ENCODE peak calls at places on chromosome 1, in nine cellular contexts. A is left ventricle myocardium inferior, F is transverse colon, M is mammary epithelial cell, D is pancreas, S is fibroblast of lung, X is AG09309, O is heart right ventricle, N is GM06990. I is an unnamed sample.

GRCh38 chr1:215888159-215888558 is 321.1 kb downstream of the KCTD3 start:
- DNase-seq in A (no peak), F (no peak), M (no peak), D (no peak), S (no peak), X (no peak), O (no peak), N (no peak), I (no peak)

GRCh38 chr1:227311389-227312001 is 6.8 kb downstream of the CDC42BPA start:
- DNase-seq in A (no peak), F (no peak), M (no peak), D (no peak), S (no peak), X (no peak), O (no peak), N (no peak), I (no peak)

GRCh38 chr1:44676484-44677200 is 2.1 kb downstream of the ARMH1 start:
- DNase-seq in A (no peak), F (no peak), M (no peak), D (no peak), S (peak), X (peak), O (no peak), N (peak), I (no peak)

GRCh38 chr1:41365772-41366427 is 4.7 kb downstream of the FOXO6 start:
- DNase-seq in A (no peak), F (no peak), M (no peak), D (peak), S (no peak), X (no peak), O (no peak), N (peak), I (no peak)

GRCh38 chr1:170560681-170561285 is 28.8 kb downstream of the GORAB start:
- DNase-seq in A (no peak), F (no peak), M (peak), D (no peak), S (no peak), X (peak), O (no peak), N (no peak), I (no peak)

GRCh38 chr1:7471836-7472235 is 299.3 kb upstream of the VAMP3 start:
- DNase-seq in A (no peak), F (no peak), M (no peak), D (peak), S (peak), X (no peak), O (no peak), N (no peak), I (peak)

GRCh38 chr1:226108935-226109828 is 46.7 kb downstream of the H3-3A start:
- DNase-seq in A (peak), F (no peak), M (peak), D (peak), S (peak), X (no peak), O (peak), N (no peak), I (no peak)

GRCh38 chr1:43358121-43358745 is 548 bp upstream of the CDC20 start:
- DNase-seq in A (no peak), F (peak), M (no peak), D (no peak), S (peak), X (no peak), O (no peak), N (peak), I (no peak)

GRCh38 chr1:165910764-165911421 is 83.5 kb downstream of the UCK2 start:
- DNase-seq in A (peak), F (peak), M (no peak), D (peak), S (no peak), X (no peak), O (peak), N (no peak), I (no peak)

GRCh38 chr1:180053594-180054567 is 99.3 kb downstream of the CEP350 start:
- DNase-seq in A (no peak), F (no peak), M (no peak), D (no peak), S (no peak), X (no peak), O (no peak), N (no peak), I (no peak)

GRCh38 chr1:212121772-212122171 is 86.2 kb downstream of the DTL start:
- DNase-seq in A (no peak), F (no peak), M (no peak), D (no peak), S (no peak), X (no peak), O (no peak), N (no peak), I (no peak)

GRCh38 chr1:86765073-86765472 is 60.7 kb downstream of the SH3GLB1 start:
- DNase-seq in A (no peak), F (no peak), M (no peak), D (no peak), S (no peak), X (no peak), O (no peak), N (no peak), I (no peak)

GRCh38 chr1:185279571-185279970 is 37.5 kb downstream of the IVNS1ABP start:
- DNase-seq in A (no peak), F (no peak), M (peak), D (no peak), S (peak), X (no peak), O (no peak), N (no peak), I (peak)

GRCh38 chr1:229768232-229768631 is 142.2 kb downstream of the URB2 start:
- DNase-seq in A (no peak), F (no peak), M (no peak), D (no peak), S (no peak), X (no peak), O (no peak), N (no peak), I (no peak)

GRCh38 chr1:66464802-66465201 is 69.2 kb upstream of the SGIP1 start:
- DNase-seq in A (no peak), F (no peak), M (peak), D (no peak), S (peak), X (peak), O (no peak), N (no peak), I (peak)

GRCh38 chr1:242524571-242525359 is at the start of gene PLD5:
- DNase-seq in A (no peak), F (no peak), M (peak), D (peak), S (no peak), X (no peak), O (no peak), N (peak), I (no peak)

GRCh38 chr1:221998781-221999180 is 256.9 kb upstream of the DUSP10 start:
- DNase-seq in A (no peak), F (no peak), M (no peak), D (no peak), S (peak), X (no peak), O (no peak), N (no peak), I (no peak)

GRCh38 chr1:55503663-55504305 is 288.6 kb upstream of the USP24 start:
- DNase-seq in A (no peak), F (no peak), M (no peak), D (no peak), S (peak), X (no peak), O (no peak), N (no peak), I (no peak)

GRCh38 chr1:230868736-230869385 is 540 bp upstream of the C1orf198 start:
- DNase-seq in A (peak), F (peak), M (peak), D (peak), S (no peak), X (no peak), O (peak), N (peak), I (no peak)

GRCh38 chr1:92030701-92031107 is 919 bp downstream of the EPHX4 start:
- DNase-seq in A (no peak), F (no peak), M (peak), D (no peak), S (peak), X (no peak), O (no peak), N (no peak), I (peak)

GRCh38 chr1:44677201-44677520 is 2.6 kb downstream of the ARMH1 start:
- DNase-seq in A (no peak), F (no peak), M (peak), D (no peak), S (peak), X (no peak), O (no peak), N (no peak), I (no peak)

GRCh38 chr1:26541816-26542711 is 12.5 kb downstream of the RPS6KA1 start:
- DNase-seq in A (peak), F (peak), M (peak), D (no peak), S (no peak), X (peak), O (peak), N (peak), I (no peak)

GRCh38 chr1:45804671-45804973 is 1.2 kb downstream of the MAST2 start:
- DNase-seq in A (no peak), F (no peak), M (no peak), D (no peak), S (no peak), X (no peak), O (no peak), N (no peak), I (no peak)

GRCh38 chr1:107139833-107140702 is 771 bp upstream of the NTNG1 start:
- DNase-seq in A (no peak), F (peak), M (peak), D (peak), S (peak), X (peak), O (no peak), N (peak), I (peak)

GRCh38 chr1:110606784-110607662 is 865 bp upstream of the KCNA2 start:
- DNase-seq in A (peak), F (peak), M (no peak), D (no peak), S (peak), X (no peak), O (no peak), N (peak), I (no peak)

GRCh38 chr1:43541721-43542401 is 11.2 kb downstream of the PTPRF start:
- DNase-seq in A (peak), F (peak), M (peak), D (peak), S (no peak), X (no peak), O (peak), N (no peak), I (no peak)

GRCh38 chr1:97123717-97124446 is 402.3 kb downstream of the PTBP2 start:
- DNase-seq in A (no peak), F (no peak), M (no peak), D (no peak), S (peak), X (no peak), O (no peak), N (no peak), I (no peak)

GRCh38 chr1:184416476-184416875 is 29.6 kb downstream of the C1orf21 start:
- DNase-seq in A (no peak), F (no peak), M (peak), D (no peak), S (peak), X (no peak), O (no peak), N (no peak), I (no peak)

GRCh38 chr1:35441926-35442579 is 115.2 kb downstream of the KIAA0319L start:
- DNase-seq in A (no peak), F (no peak), M (peak), D (no peak), S (no peak), X (no peak), O (no peak), N (no peak), I (no peak)

GRCh38 chr1:35444519-35444774 is 112.8 kb downstream of the KIAA0319L start:
- DNase-seq in A (no peak), F (no peak), M (no peak), D (no peak), S (no peak), X (no peak), O (no peak), N (no peak), I (no peak)

GRCh38 chr1:35447278-35447677 is 109.9 kb downstream of the KIAA0319L start:
- DNase-seq in A (no peak), F (no peak), M (no peak), D (no peak), S (no peak), X (no peak), O (no peak), N (no peak), I (no peak)

GRCh38 chr1:35442737-35443136 is 114.5 kb downstream of the KIAA0319L start:
- DNase-seq in A (no peak), F (no peak), M (no peak), D (no peak), S (peak), X (no peak), O (no peak), N (no peak), I (no peak)

GRCh38 chr1:35443768-35444518 is 113.3 kb downstream of the KIAA0319L start:
- DNase-seq in A (no peak), F (no peak), M (no peak), D (no peak), S (no peak), X (no peak), O (no peak), N (no peak), I (no peak)
- TF ChIP-seq CTCF in A (no peak), F (no peak), M (no peak), D (no peak), S (peak), X (no peak), O (no peak), N (no peak), I (no peak)

GRCh38 chr1:237448042-237448441 is 406.1 kb downstream of the RYR2 start:
- DNase-seq in A (no peak), F (no peak), M (no peak), D (no peak), S (no peak), X (no peak), O (no peak), N (peak), I (no peak)

GRCh38 chr1:237444120-237444790 is 402.3 kb downstream of the RYR2 start:
- DNase-seq in A (no peak), F (no peak), M (no peak), D (no peak), S (no peak), X (no peak), O (no peak), N (no peak), I (no peak)
- H3K4me3 ChIP-seq in A (no peak), F (no peak), M (no peak), D (no peak), S (no peak), X (no peak), O (no peak), N (no peak), I (no peak)

GRCh38 chr1:14413809-14414208 is 184.7 kb upstream of the KAZN start:
- DNase-seq in A (no peak), F (no peak), M (no peak), D (no peak), S (peak), X (peak), O (no peak), N (no peak), I (peak)

GRCh38 chr1:14412235-14412634 is 186.2 kb upstream of the KAZN start:
- DNase-seq in A (no peak), F (no peak), M (no peak), D (no peak), S (no peak), X (no peak), O (no peak), N (no peak), I (no peak)

GRCh38 chr1:14420686-14421085 is 177.8 kb upstream of the KAZN start:
- DNase-seq in A (no peak), F (no peak), M (no peak), D (no peak), S (no peak), X (no peak), O (no peak), N (no peak), I (no peak)

DNA sequence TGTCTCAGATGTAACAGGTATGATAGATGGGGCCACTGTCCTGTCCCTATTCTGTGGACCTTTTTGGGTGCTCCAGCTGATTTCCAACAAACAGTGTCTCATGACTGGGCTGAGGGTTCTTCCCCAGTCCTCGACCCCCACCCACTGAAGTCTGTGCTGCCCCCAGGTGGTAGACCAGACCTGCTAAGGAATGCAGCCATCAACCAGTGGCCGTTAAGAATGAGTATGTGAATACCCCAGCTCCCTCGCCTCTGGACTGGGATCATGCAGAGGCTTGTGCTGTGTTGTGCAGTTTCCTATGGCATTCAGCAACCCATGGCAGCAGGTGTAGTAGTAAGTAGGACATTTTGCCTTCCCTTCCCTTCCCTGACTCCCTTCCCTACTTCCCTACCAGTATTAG is 183.1 kb upstream of the KAZN start:
- DNase-seq in A (no peak), F (no peak), M (no peak), D (no peak), S (no peak), X (no peak), O (no peak), N (no peak), I (no peak)
- TF ChIP-seq CTCF in A (no peak), F (no peak), M (no peak), D (no peak), S (no peak), X (peak), O (no peak), N (peak), I (peak)

GRCh38 chr1:15761729-15762128 is 3.1 kb downstream of the FBLIM1 start:
- DNase-seq in A (no peak), F (no peak), M (no peak), D (no peak), S (no peak), X (no peak), O (peak), N (no peak), I (no peak)

GRCh38 chr1:15762546-15762945 is 4.0 kb downstream of the FBLIM1 start:
- DNase-seq in A (no peak), F (no peak), M (no peak), D (no peak), S (no peak), X (no peak), O (no peak), N (no peak), I (no peak)

GRCh38 chr1:15758537-15758936 is at the start of gene FBLIM1:
- DNase-seq in A (no peak), F (no peak), M (no peak), D (no peak), S (peak), X (no peak), O (no peak), N (no peak), I (no peak)

GRCh38 chr1:15758953-15759661 is 512 bp downstream of the FBLIM1 start:
- DNase-seq in A (no peak), F (no peak), M (peak), D (peak), S (no peak), X (no peak), O (no peak), N (no peak), I (no peak)

GRCh38 chr1:15760520-15761211 is 2.1 kb downstream of the FBLIM1 start:
- DNase-seq in A (peak), F (peak), M (peak), D (no peak), S (peak), X (peak), O (peak), N (no peak), I (peak)
- H3K4me3 ChIP-seq in A (peak), F (peak), M (peak), D (no peak), S (peak), X (peak), O (peak), N (no peak), I (peak)

GRCh38 chr1:1014896-1015681 is 1.8 kb downstream of the ISG15 start:
- DNase-seq in A (no peak), F (peak), M (no peak), D (peak), S (no peak), X (no peak), O (no peak), N (no peak), I (no peak)
- TF ChIP-seq CTCF in A (peak), F (peak), M (peak), D (no peak), S (peak), X (peak), O (peak), N (peak), I (peak)

DNA sequence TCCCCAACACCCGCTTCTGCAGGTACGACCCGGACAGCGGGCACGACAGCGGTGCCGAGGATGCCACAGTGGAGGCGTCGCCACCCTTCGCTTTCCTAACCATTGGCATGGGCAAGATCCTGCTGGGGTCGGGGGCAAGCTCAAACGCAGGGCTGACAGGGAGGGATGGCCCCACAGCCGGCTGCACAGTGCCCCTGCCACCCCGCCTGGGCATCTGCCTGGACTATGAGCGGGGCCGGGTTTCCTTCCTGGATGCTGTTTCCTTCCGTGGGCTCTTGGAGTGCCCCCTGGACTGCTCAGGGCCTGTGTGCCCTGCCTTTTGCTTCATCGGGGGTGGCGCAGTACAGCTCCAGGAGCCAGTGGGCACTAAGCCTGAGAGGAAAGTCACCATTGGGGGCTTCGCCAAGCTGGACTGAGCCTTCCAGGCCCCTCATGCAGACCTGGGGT is 10.1 kb downstream of the TRIM46 start:
- DNase-seq in A (peak), F (no peak), M (no peak), D (peak), S (no peak), X (no peak), O (no peak), N (no peak), I (no peak)
- H3K4me3 ChIP-seq in A (no peak), F (no peak), M (no peak), D (no peak), S (no peak), X (no peak), O (no peak), N (no peak), I (no peak)

DNA sequence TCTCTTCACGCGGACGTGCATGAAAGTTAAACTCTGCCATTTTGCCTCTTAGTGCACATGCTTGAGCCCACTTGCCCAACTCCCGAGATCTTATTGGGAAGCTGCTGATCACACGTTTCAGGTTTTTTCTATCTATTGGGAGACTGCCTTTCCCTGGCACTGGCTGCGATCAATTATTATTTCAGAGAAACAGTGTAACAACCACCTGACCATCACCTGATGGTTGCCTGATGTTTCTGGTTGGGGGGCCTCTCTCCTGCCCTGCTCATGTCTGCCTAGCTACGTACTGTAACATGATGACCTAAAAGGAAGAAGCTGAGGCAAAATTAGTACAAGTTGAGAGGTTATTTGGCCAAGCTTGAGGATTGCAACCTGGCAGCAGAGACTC is 58.2 kb downstream of the OLFML3 start:
- DNase-seq in A (no peak), F (no peak), M (no peak), D (no peak), S (no peak), X (no peak), O (no peak), N (no peak), I (no peak)
- TF ChIP-seq CTCF in A (no peak), F (no peak), M (no peak), D (no peak), S (no peak), X (no peak), O (no peak), N (no peak), I (no peak)

GRCh38 chr1:151130837-151131586 is 15.4 kb downstream of the SEMA6C start:
- DNase-seq in A (peak), F (peak), M (peak), D (peak), S (peak), X (peak), O (peak), N (peak), I (peak)
- H3K4me3 ChIP-seq in A (peak), F (peak), M (no peak), D (peak), S (peak), X (peak), O (peak), N (no peak), I (peak)